ENCODE peak calls at places on chromosomes 13 and 19, in four cellular contexts. S is foreskin keratinocyte, V is dorsolateral prefrontal cortex, X is GM12878. W is an unnamed sample.

GRCh38 chr13:41716236-41716635 is 244.7 kb downstream of the VWA8 start:
- DNase-seq in S (no peak), V (no peak), X (no peak), W (no peak)

GRCh38 chr13:100478107-100478809 is 110.3 kb downstream of the GGACT start:
- DNase-seq in S (no peak), V (no peak), X (no peak), W (no peak)

GRCh38 chr19:51830263-51830662 is 35.3 kb downstream of the FPR3 start:
- DNase-seq in S (no peak), V (no peak), X (no peak), W (no peak)

GRCh38 chr19:4557971-4558941 is 1.2 kb downstream of the SEMA6B start:
- DNase-seq in S (no peak), V (no peak), X (no peak), W (peak)

GRCh38 chr13:97369269-97369893 is 64.6 kb upstream of the RAP2A start:
- DNase-seq in S (no peak), V (no peak), X (no peak), W (peak)

GRCh38 chr19:4722671-4723464 is 774 bp downstream of the DPP9 start:
- DNase-seq in S (no peak), V (no peak), X (no peak), W (peak)

GRCh38 chr13:85166891-85167290 is 632.3 kb downstream of the SLITRK6 start:
- DNase-seq in S (no peak), V (no peak), X (no peak), W (no peak)

GRCh38 chr13:40271931-40272775 is 394.3 kb downstream of the FOXO1 start:
- DNase-seq in S (peak), V (peak), X (no peak), W (peak)

GRCh38 chr19:44451687-44452086 is 3.4 kb upstream of the ZNF229 start:
- DNase-seq in S (no peak), V (no peak), X (no peak), W (no peak)

GRCh38 chr13:39876258-39876657 is 220.8 kb downstream of the COG6 start:
- DNase-seq in S (peak), V (no peak), X (no peak), W (peak)

GRCh38 chr13:113936566-113936965 is 37.3 kb downstream of the C13orf46 start:
- DNase-seq in S (no peak), V (no peak), X (no peak), W (no peak)

GRCh38 chr19:1811472-1811894 is 593 bp downstream of the ATP8B3 start:
- DNase-seq in S (peak), V (no peak), X (no peak), W (peak)

GRCh38 chr13:67018775-67019174 is 211.4 kb downstream of the PCDH9 start:
- DNase-seq in S (no peak), V (no peak), X (no peak), W (no peak)

GRCh38 chr13:111912453-111912866 is 154.5 kb upstream of the SOX1 start:
- DNase-seq in S (no peak), V (peak), X (no peak), W (no peak)

GRCh38 chr13:76516013-76516412 is 370.2 kb downstream of the KCTD12 start:
- DNase-seq in S (no peak), V (no peak), X (no peak), W (peak)

GRCh38 chr19:16069813-16070365 is 6.4 kb upstream of the TPM4 start:
- DNase-seq in S (no peak), V (no peak), X (no peak), W (no peak)

GRCh38 chr13:43042410-43042921 is 19.1 kb downstream of the DNAJC15 start:
- DNase-seq in S (no peak), V (no peak), X (no peak), W (no peak)

GRCh38 chr19:17473041-17473440 is 2.7 kb downstream of the SLC27A1 start:
- DNase-seq in S (peak), V (no peak), X (no peak), W (peak)

DNA sequence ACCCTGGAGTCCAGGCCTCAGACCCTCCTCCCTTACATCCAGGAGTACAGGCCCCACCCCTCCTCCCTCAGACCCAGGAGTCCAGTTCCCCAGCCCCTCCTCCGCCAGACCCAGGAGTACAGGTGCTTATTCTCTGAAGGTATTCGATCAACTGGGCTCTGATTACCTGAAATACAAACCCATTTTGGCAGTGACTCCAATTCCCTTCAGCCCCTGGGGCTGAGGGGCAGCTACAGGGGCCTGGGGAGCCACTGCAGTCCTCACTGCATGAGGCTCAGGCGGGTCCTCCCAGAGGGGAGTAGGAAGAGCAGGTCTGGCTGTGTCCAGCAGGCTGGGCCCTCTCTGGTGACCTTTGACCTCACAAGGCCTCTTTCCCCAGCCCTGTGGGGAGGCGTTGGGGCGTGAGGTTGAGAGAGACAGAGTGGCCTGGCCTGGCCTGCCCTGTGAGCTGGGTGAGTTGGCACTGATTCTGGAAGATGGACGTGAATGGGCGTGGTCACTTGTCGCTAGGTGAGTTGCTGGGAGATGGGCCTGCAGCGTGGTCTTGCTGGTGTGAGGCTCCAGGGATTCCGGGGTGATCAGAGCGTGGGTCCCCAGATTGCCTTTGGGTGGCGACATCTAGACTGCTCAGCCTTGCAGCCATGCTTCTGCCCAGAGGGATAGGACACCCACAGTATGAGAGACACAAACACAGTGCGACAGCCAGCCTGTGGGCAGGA is 3.1 kb downstream of the BCAT2 start:
- DNase-seq in S (no peak), V (no peak), X (no peak), W (no peak)
- TF ChIP-seq CTCF in S (peak), V (no peak), X (peak), W (no peak)

GRCh38 chr19:31591258-31591657 is 242.0 kb upstream of the TSHZ3 start:
- DNase-seq in S (no peak), V (no peak), X (no peak), W (no peak)
- TF ChIP-seq CTCF in S (no peak), V (no peak), X (no peak), W (no peak)

DNA sequence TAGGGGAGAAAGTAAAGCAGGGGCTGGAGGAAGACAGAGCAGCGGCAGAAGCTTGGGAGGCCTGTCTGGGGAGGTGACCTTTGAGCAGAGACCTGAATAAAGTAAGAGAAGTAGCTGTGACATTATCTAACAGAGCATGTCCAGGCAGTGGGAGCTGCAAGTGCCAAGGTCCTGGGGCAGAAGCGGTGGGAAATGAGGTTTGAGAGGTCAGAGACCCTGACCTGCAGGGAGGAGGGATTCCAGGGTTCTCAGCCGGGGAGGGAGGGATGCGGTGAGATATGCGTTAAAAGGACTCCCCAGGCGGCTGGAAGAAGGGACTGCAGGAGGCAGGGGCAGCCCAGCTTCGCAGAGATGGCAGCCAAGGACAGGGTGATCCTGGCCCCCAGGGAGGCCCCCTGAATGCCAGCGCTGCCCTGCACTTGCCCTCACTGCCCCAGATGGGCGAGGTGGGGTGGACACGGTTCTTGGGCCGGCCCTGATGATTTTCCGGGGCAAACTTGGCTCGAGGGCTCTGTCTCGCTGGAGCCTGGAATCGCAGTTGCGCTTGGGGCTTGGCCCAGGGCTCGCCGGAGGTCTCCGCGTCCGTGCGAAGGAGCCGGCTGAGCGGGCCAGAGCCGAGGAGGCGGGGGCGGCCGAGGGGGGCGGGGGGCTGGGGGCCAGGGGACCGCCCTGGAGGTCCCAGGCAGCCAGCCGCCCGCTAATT is 3.2 kb downstream of the CRLF1 start:
- DNase-seq in S (no peak), V (no peak), X (no peak), W (no peak)
- TF ChIP-seq CTCF in S (peak), V (no peak), X (peak), W (no peak)

GRCh38 chr13:45683701-45684100 is 18.4 kb upstream of the CBY2 start:
- DNase-seq in S (no peak), V (no peak), X (no peak), W (no peak)
- TF ChIP-seq CTCF in S (peak), V (no peak), X (peak), W (peak)

GRCh38 chr13:93767917-93768422 is 541.4 kb downstream of the GPC6 start:
- DNase-seq in S (no peak), V (no peak), X (no peak), W (no peak)
- TF ChIP-seq CTCF in S (no peak), V (no peak), X (no peak), W (no peak)

GRCh38 chr19:45640849-45641273 is 1.7 kb upstream of the EML2 start:
- DNase-seq in S (no peak), V (no peak), X (no peak), W (peak)

GRCh38 chr19:45641274-45642105 is 2.3 kb upstream of the EML2 start:
- DNase-seq in S (peak), V (peak), X (peak), W (peak)

GRCh38 chr19:45637890-45638667 is 1.1 kb downstream of the EML2 start:
- DNase-seq in S (peak), V (no peak), X (no peak), W (peak)

GRCh38 chr19:45636902-45637301 is 2.3 kb downstream of the EML2 start:
- DNase-seq in S (no peak), V (no peak), X (no peak), W (no peak)

DNA sequence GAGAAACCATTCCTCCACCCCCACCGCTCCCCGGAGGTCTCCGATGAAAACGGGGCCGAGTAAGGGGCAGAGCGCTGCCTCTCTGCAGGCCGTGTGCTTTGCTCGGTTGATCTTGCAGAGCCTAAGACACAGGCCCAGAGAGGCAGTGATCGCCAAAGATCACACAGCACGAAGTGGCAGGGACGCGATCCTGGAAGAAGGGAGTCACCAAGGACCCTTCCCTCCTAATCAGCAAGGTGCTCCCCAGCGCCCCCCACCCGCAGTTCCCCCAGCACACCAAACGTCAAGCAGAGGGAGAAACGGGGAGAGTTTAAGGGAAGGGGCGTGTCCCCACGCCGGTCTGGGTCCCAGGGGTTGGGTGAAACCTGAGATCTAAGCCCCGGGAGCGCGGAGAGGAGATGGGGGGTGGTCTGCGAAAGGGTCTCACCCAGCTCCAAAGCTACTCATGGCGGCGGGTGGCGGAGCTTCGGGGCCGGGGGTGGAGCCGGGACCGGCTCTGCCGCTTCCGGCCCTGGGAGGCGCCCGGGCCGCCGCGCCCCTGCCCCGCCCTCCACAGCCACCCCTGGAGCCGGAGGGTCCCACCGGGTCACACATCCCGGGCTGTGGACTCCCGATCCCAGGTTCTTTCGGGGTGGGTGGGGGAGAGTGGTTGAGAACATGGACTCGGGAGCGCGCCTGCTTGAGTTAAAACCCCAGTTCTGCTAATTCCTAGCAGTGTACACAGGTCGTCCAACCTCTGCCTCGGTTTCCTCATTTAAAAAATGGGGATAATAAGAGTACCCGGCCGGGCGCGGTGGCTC is at the start of gene EML2:
- DNase-seq in S (no peak), V (no peak), X (no peak), W (peak)
- TF ChIP-seq CTCF in S (peak), V (no peak), X (peak), W (no peak)

GRCh38 chr13:54449922-54450321 is 1421.3 kb downstream of the OLFM4 start:
- DNase-seq in S (no peak), V (no peak), X (no peak), W (peak)
- TF ChIP-seq CTCF in S (peak), V (no peak), X (no peak), W (peak)

GRCh38 chr13:81487151-81487550 is 1146.2 kb upstream of the SPRY2 start:
- DNase-seq in S (no peak), V (no peak), X (no peak), W (peak)
- TF ChIP-seq CTCF in S (peak), V (no peak), X (peak), W (peak)

GRCh38 chr19:50460161-50460765 is 16.0 kb upstream of the EMC10 start:
- DNase-seq in S (no peak), V (no peak), X (peak), W (peak)
- TF ChIP-seq CTCF in S (no peak), V (no peak), X (peak), W (no peak)

W was measured in MCF 10A.